ENCODE peak calls at places on chromosomes 1 and 21, in four cellular contexts. E, G, K and P are unnamed samples.

GRCh38 chr1:198373376-198373775 is 167.1 kb downstream of the ATP6V1G3 start:
- DNase-seq in E (no peak), G (peak; percentile 7), K (no peak), P (no peak)

GRCh38 chr1:184755226-184756065 is 788 bp upstream of the EDEM3 start:
- DNase-seq in E (peak; percentile 55), G (peak; percentile 57), K (peak; percentile 40), P (no peak)

GRCh38 chr1:240000634-240001033 is 91.0 kb upstream of the FMN2 start:
- DNase-seq in E (no peak), G (peak; percentile 93), K (no peak), P (no peak)

GRCh38 chr1:177770096-177770495 is 199.8 kb downstream of the SEC16B start:
- DNase-seq in E (no peak), G (no peak), K (no peak), P (no peak)

GRCh38 chr21:31335957-31336738 is 7.9 kb downstream of the TIAM1 start:
- DNase-seq in E (no peak), G (peak; percentile 96), K (no peak), P (no peak)

GRCh38 chr1:187203257-187203656 is 374.5 kb downstream of the PLA2G4A start:
- DNase-seq in E (no peak), G (peak; percentile 73), K (no peak), P (no peak)

GRCh38 chr1:162147760-162148159 is 78.3 kb downstream of the NOS1AP start:
- DNase-seq in E (no peak), G (no peak), K (no peak), P (no peak)

GRCh38 chr1:246788895-246789338 is 64.7 kb downstream of the SCCPDH start:
- DNase-seq in E (no peak), G (no peak), K (no peak), P (no peak)

GRCh38 chr1:155250633-155251449 is 4.4 kb downstream of the ENTREP3 start:
- DNase-seq in E (peak; percentile 96), G (peak; percentile 97), K (peak; percentile 98), P (peak; percentile 92)

GRCh38 chr1:234774971-234775370 is 165.0 kb upstream of the IRF2BP2 start:
- DNase-seq in E (no peak), G (no peak), K (no peak), P (no peak)

GRCh38 chr1:150976879-150977694 is 2.5 kb upstream of the CERS2 start:
- DNase-seq in E (peak; percentile 86), G (peak; percentile 94), K (peak; percentile 71), P (peak; percentile 93)

GRCh38 chr1:116243673-116244101 is 129.4 kb upstream of the ATP1A1 start:
- DNase-seq in E (no peak), G (no peak), K (no peak), P (no peak)

GRCh38 chr1:239270509-239270908 is 115.9 kb upstream of the CHRM3 start:
- DNase-seq in E (no peak), G (no peak), K (no peak), P (no peak)

GRCh38 chr1:8095584-8095983 is 69.5 kb upstream of the ERRFI1 start:
- DNase-seq in E (no peak), G (peak; percentile 42), K (no peak), P (no peak)

GRCh38 chr1:6205849-6206845 is at the start of gene RNF207:
- DNase-seq in E (peak; percentile 65), G (peak; percentile 95), K (peak; percentile 61), P (peak; percentile 30)

GRCh38 chr1:198267921-198268320 is 111.1 kb downstream of the NEK7 start:
- DNase-seq in E (no peak), G (peak; percentile 39), K (no peak), P (no peak)

GRCh38 chr1:7052701-7053100 is 267.4 kb downstream of the CAMTA1 start:
- DNase-seq in E (no peak), G (no peak), K (no peak), P (no peak)

GRCh38 chr1:156115514-156116374 is 1.2 kb downstream of the LMNA start:
- DNase-seq in E (no peak), G (peak; percentile 80), K (peak; percentile 52), P (no peak)

GRCh38 chr21:36627242-36627641 is 71.7 kb upstream of the SIM2 start:
- DNase-seq in E (no peak), G (peak; percentile 96), K (no peak), P (no peak)

GRCh38 chr21:15617968-15618367 is 111.8 kb upstream of the USP25 start:
- DNase-seq in E (no peak), G (peak; percentile 86), K (peak; percentile 22), P (no peak)

GRCh38 chr1:74689800-74690696 is 16.5 kb upstream of the ERICH3 start:
- DNase-seq in E (peak; percentile 63), G (peak; percentile 87), K (peak; percentile 65), P (peak; percentile 3)

GRCh38 chr1:173669491-173669941 is at the start of gene ANKRD45:
- DNase-seq in E (no peak), G (no peak), K (peak; percentile 77), P (no peak)

GRCh38 chr21:35849131-35849530 is 211.2 kb downstream of the SETD4 start:
- DNase-seq in E (no peak), G (no peak), K (no peak), P (no peak)

GRCh38 chr1:221886311-221887090 is 144.6 kb upstream of the DUSP10 start:
- DNase-seq in E (no peak), G (peak; percentile 89), K (no peak), P (no peak)

GRCh38 chr1:20708057-20708456 is 9.8 kb downstream of the KIF17 start:
- DNase-seq in E (no peak), G (no peak), K (no peak), P (no peak)

GRCh38 chr1:26360051-26360806 is 6.3 kb upstream of the CRYBG2 start:
- DNase-seq in E (no peak), G (no peak), K (no peak), P (peak; percentile 27)

GRCh38 chr1:15908597-15908996 is 61.1 kb downstream of the SPEN start:
- DNase-seq in E (no peak), G (no peak), K (no peak), P (no peak)

GRCh38 chr1:205563927-205564441 is 59.5 kb downstream of the CDK18 start:
- DNase-seq in E (no peak), G (peak; percentile 62), K (no peak), P (no peak)

GRCh38 chr21:41360072-41360821 is 1.6 kb upstream of the MX2 start:
- DNase-seq in E (no peak), G (peak; percentile 66), K (no peak), P (no peak)

GRCh38 chr1:41411229-41411628 is 50.0 kb downstream of the FOXO6 start:
- DNase-seq in E (peak; percentile 31), G (peak; percentile 57), K (no peak), P (peak; percentile 14)

GRCh38 chr1:17119076-17119743 is at the start of gene PADI2:
- DNase-seq in E (peak; percentile 52), G (peak; percentile 76), K (peak; percentile 87), P (peak; percentile 21)

GRCh38 chr1:205664399-205665108 is 15.8 kb downstream of the SLC45A3 start:
- DNase-seq in E (no peak), G (peak; percentile 91), K (no peak), P (no peak)

GRCh38 chr1:201466492-201466891 is 2.5 kb downstream of the PHLDA3 start:
- DNase-seq in E (no peak), G (peak; percentile 100), K (no peak), P (no peak)
- H3K4me3 ChIP-seq in E (no peak overlapping the region), G (peak overlapping the region; percentile 70), K (peak overlapping the region; percentile 76), P (no peak overlapping the region)

DNA sequence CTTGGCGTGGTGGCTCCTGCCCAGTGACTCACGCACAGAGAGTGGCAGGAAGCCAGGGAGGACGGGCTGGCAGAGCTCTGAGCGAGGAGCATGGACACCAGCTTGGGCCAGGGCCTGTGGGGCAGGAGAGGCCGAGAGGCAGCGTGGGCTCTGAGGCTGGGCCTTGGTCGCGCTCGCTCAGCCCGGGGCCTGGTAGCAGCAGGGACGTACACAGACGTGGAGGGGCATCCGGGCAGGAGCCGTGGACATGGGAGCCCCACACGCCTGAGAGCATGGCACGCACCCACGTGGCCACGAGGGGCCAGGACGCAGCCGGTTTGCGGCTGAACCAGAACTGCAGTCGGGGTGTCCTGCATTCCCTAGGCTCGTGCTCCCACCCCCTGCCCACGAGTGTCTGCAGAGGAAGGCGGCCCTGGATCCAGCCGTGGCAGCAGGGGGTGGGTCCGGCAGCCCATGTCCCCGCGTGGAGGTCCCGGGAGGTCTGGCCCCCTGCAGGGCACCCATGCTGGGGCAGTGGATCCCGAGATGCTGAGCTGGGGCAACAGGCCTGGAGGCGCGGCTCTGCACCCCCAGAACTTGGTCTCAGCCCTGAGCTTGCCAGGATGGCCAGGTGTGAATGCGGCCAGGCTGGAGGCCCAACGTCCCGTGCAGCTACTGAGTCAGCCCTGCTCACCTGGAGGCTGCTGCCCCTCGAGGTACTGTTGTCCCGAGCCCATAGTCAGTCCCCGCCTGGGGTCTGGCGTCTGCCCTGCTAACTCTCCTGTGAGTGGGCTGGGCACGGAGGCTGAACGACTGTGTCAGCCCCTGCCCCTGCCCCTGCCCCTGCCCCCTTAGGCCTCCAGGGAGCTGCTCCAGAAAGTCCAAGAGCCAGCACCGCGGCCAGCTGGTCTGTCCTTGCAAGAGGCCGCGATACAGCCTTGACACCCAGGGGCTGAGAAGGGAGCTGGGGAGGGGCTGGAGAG is 61.6 kb downstream of the SLX9 start:
- DNase-seq in E (no peak), G (peak; percentile 94), K (no peak), P (no peak)
- H3K27ac ChIP-seq in E (no peak overlapping the region), G (no peak overlapping the region), K (no peak overlapping the region), P (no peak overlapping the region)

GRCh38 chr21:44901391-44902074 is 19.2 kb downstream of the ITGB2 start:
- DNase-seq in E (no peak), G (no peak), K (no peak), P (no peak)
- H3K4me1 ChIP-seq in E (no peaks in the 10 kb centered on the region), G (no peaks in the 10 kb centered on the region), K (peaks cover 11% of the 10 kb centered on the region), P (peaks cover 2% of the 10 kb centered on the region)

GRCh38 chr1:114035304-114035700 is 56.0 kb downstream of the OLFML3 start:
- DNase-seq in E (no peak), G (no peak), K (no peak), P (no peak)

GRCh38 chr1:114033219-114033706 is 54.0 kb downstream of the OLFML3 start:
- DNase-seq in E (no peak), G (peak; percentile 88), K (peak; percentile 60), P (peak; percentile 4)

GRCh38 chr1:114034561-114035303 is 55.5 kb downstream of the OLFML3 start:
- DNase-seq in E (no peak), G (peak; percentile 62), K (no peak), P (no peak)

GRCh38 chr1:114033961-114034360 is 54.7 kb downstream of the OLFML3 start:
- DNase-seq in E (no peak), G (peak; percentile 88), K (no peak), P (no peak)

DNA sequence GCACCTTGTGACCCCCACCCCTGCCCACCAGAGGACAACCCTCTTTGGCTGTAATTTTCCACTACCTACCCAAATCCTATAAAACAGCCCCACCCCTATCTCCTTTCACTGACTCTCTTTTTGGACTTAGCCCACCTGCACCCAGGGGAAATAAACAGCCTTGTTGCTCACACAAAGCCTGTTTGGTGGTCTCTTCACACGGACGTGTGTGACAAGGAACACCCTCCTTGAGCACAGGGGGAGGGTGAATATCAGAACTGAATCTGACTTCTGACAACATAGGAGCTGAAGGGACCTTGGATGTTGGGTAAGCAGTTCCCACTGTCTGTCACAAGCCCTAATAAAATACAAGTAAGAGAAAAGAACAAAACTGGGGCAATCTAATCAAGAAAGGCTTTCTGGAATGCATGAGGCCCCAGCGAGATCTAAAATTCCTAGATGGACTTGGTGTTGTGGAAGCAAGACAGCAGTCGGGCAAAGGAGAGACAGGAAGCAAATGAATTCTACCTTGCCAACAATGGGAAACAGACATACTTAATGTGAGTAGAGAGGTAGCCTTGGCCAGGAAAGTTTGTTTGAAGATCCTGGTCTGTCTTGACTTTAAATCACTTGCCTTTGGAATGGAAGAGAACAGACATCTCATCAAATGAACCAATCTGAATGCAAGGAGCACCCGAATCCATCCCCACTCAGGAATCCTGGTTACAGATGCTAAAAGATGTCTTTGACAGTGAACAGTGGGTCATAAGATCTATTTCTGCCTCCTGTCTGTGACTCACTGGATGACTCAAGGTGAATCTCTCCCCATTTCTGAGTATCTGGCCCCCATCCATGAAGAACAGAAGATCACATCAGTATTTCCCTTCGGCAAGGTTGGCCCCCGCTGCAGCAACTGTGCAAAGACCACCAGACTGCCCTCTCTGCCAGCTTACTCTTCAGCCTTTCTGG is 53.3 kb downstream of the OLFML3 start:
- DNase-seq in E (no peak), G (peak; percentile 95), K (no peak), P (no peak)
- H3K4me3 ChIP-seq in E (no peak overlapping the region), G (peak overlapping the region; percentile 50), K (no peak overlapping the region), P (no peak overlapping the region)